ENCODE peak calls at places on chromosomes 16 and 17, in nine cellular contexts. J, Q, S, H, P, R, C, G and N are unnamed samples.
A peak's percentile ranks its signal among the peaks of the same experiment; 100 is the strongest.

GRCh38 chr17:79654960-79655382 is 44.1 kb upstream of the RBFOX3 start:
- DNase-seq in J (no peak), Q (no peak), S (no peak), H (no peak), P (no peak), R (no peak), C (no peak), G (no peak), N (no peak)

GRCh38 chr17:50462446-50462845 is 6.2 kb downstream of the CHAD start:
- DNase-seq in J (no peak), Q (no peak), S (no peak), H (no peak), P (no peak), R (no peak), C (no peak), G (no peak), N (no peak)

GRCh38 chr16:88700322-88700635 is 5.9 kb downstream of the RNF166 start:
- DNase-seq in J (no peak), Q (no peak), S (no peak), H (no peak), P (no peak), R (no peak), C (no peak), G (no peak), N (no peak)

GRCh38 chr16:71440669-71441347 is 1.0 kb downstream of the TLE7 start:
- DNase-seq in J (no peak), Q (no peak), S (no peak), H (no peak), P (no peak), R (no peak), C (no peak), G (no peak), N (no peak)

GRCh38 chr16:57838161-57838560 is 35.9 kb upstream of the KIFC3 start:
- DNase-seq in J (no peak), Q (no peak), S (no peak), H (no peak), P (no peak), R (no peak), C (no peak), G (no peak), N (no peak)

GRCh38 chr16:86578056-86578455 is 293 bp upstream of the FOXL1 start:
- DNase-seq in J (no peak), Q (no peak), S (no peak), H (no peak), P (no peak), R (no peak), C (peak; percentile 43), G (no peak), N (no peak)

GRCh38 chr16:84925092-84925772 is 86.1 kb downstream of the ZDHHC7 start:
- DNase-seq in J (peak; percentile 56), Q (peak; percentile 48), S (no peak), H (no peak), P (peak; percentile 53), R (no peak), C (peak; percentile 23), G (no peak), N (no peak)

GRCh38 chr16:117381-118365 is 20.8 kb downstream of the NPRL3 start:
- DNase-seq in J (peak; percentile 68), Q (peak; percentile 70), S (no peak), H (no peak), P (peak; percentile 83), R (no peak), C (peak; percentile 48), G (no peak), N (no peak)

GRCh38 chr17:49445561-49445960 is 30.9 kb upstream of the PHB1 start:
- DNase-seq in J (no peak), Q (no peak), S (no peak), H (peak; percentile 54), P (no peak), R (no peak), C (no peak), G (no peak), N (no peak)

GRCh38 chr17:63940584-63940983 is 8.5 kb upstream of the CD79B start:
- DNase-seq in J (no peak), Q (no peak), S (no peak), H (no peak), P (no peak), R (no peak), C (no peak), G (no peak), N (no peak)
- H3K27ac ChIP-seq in J (no peak overlapping the region), Q (no peak overlapping the region), S (no peak overlapping the region), H (no peak overlapping the region), P (no peak overlapping the region), R (no peak overlapping the region), C (no peak overlapping the region), G (no peak overlapping the region), N (no peak overlapping the region)

GRCh38 chr17:41919840-41920579 is 1.3 kb upstream of the ACLY start:
- DNase-seq in J (peak; percentile 49), Q (peak; percentile 49), S (no peak), H (no peak), P (peak; percentile 30), R (no peak), C (no peak), G (no peak), N (no peak)
- H3K27ac ChIP-seq in J (peak overlapping the region; percentile 97), Q (peak overlapping the region; percentile 95), S (peak overlapping the region; percentile 54), H (peak overlapping the region; percentile 87), P (peak overlapping the region; percentile 80), R (no peak overlapping the region), C (no peak overlapping the region), G (no peak overlapping the region), N (peak overlapping the region; percentile 69)

DNA sequence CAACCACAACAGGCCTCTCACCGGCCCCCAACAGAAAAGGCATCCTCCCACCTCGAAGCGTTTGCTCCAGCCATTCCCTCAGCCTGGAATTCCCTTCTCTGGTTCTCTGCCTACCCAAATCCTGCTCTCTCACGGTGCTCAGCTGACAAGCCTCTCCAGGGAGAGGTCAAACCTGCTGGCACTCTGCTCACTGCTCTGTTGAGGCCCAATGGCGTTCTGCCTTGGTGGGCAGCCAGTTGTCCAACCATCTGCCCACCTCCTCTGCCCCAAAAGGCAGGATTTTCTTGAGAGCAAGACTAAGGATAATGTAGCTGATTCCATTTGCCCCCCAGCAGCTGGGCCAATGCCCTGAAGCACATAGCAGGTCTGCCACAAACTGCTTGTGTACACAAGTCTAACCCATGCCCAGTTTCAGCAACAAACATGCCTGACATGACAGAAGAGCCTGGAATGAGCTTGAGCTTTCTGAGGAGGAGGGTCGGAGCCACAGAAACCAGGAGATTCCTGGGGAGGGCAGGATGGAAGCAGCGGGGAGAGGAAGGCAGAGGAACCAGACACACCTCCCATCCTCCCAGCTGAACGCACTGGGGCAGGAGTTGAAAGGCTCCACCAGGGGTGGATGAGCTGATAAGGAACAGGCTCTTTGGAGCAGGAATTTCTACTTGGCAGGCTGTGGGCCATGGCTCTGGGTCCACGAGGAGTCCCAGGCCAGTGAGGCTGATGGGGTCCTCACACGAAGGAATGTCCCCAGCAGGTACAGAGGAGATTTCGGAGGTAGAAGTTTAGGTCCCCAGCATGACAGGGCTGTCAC is 23.9 kb downstream of the ARHGAP27 start:
- DNase-seq in J (no peak), Q (no peak), S (no peak), H (peak; percentile 36), P (no peak), R (no peak), C (no peak), G (no peak), N (no peak)
- H3K27ac ChIP-seq in J (no peak overlapping the region), Q (no peak overlapping the region), S (no peak overlapping the region), H (no peak overlapping the region), P (no peak overlapping the region), R (no peak overlapping the region), C (no peak overlapping the region), G (no peak overlapping the region), N (no peak overlapping the region)

GRCh38 chr16:29315916-29316517 is 90.5 kb downstream of the NPIPB11 start:
- DNase-seq in J (peak; percentile 7), Q (no peak), S (no peak), H (no peak), P (no peak), R (no peak), C (no peak), G (no peak), N (no peak)
- H3K27ac ChIP-seq in J (no peak overlapping the region), Q (peak overlapping the region; percentile 10), S (no peak overlapping the region), H (no peak overlapping the region), P (no peak overlapping the region), R (no peak overlapping the region), C (no peak overlapping the region), G (no peak overlapping the region), N (no peak overlapping the region)

DNA sequence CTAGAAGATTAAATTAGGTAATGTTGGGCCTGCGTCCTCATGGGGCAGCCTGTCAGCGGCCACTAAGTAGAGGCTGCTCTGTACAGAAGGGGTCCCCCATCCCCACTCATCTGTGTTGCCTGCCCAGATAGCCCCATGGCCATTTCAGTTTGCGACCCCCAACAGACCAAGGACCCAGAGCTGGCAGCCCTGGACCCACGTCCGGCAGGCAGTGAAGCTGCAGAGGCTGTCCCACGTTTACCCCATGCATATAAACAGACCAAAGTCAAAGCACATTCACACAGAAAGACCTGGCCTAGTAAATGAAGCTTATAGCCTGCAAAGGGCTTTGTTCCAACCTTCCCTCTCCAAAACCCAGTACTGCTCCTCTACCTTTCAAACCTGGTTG is 4.6 kb downstream of the PDF start:
- DNase-seq in J (no peak), Q (no peak), S (no peak), H (peak; percentile 38), P (no peak), R (no peak), C (no peak), G (no peak), N (no peak)
- H3K27ac ChIP-seq in J (no peak overlapping the region), Q (no peak overlapping the region), S (no peak overlapping the region), H (no peak overlapping the region), P (no peak overlapping the region), R (no peak overlapping the region), C (no peak overlapping the region), G (no peak overlapping the region), N (peak overlapping the region; percentile 12)